ENCODE peak calls at places on chromosomes 6 and 20, in four cellular contexts. H, Y, G and Q are unnamed samples.

GRCh38 chr6:14464049-14464448 is 346.5 kb downstream of the CD83 start:
- DNase-seq in H (no peak), Y (no peak), G (no peak), Q (no peak)

GRCh38 chr6:73460044-73460443 is 1.5 kb upstream of the MTO1 start:
- DNase-seq in H (no peak), Y (no peak), G (peak; percentile 69), Q (no peak)

GRCh38 chr20:44154521-44155001 is 32.4 kb downstream of the JPH2 start:
- DNase-seq in H (no peak), Y (peak; percentile 9), G (no peak), Q (no peak)

GRCh38 chr20:22127587-22127986 is 422.1 kb downstream of the PAX1 start:
- DNase-seq in H (no peak), Y (no peak), G (no peak), Q (no peak)

GRCh38 chr6:157019733-157020132 is 242.6 kb downstream of the ARID1B start:
- DNase-seq in H (peak; percentile 46), Y (no peak), G (no peak), Q (no peak)

GRCh38 chr6:64580346-64580745 is 944.7 kb downstream of the PHF3 start:
- DNase-seq in H (peak; percentile 36), Y (no peak), G (no peak), Q (no peak)

GRCh38 chr6:73329201-73329600 is 24.9 kb downstream of the DPPA5 start:
- DNase-seq in H (no peak), Y (no peak), G (no peak), Q (no peak)

GRCh38 chr20:24674921-24675605 is 205.6 kb downstream of the SYNDIG1 start:
- DNase-seq in H (no peak), Y (no peak), G (no peak), Q (no peak)

GRCh38 chr6:158389188-158389919 is 77.1 kb downstream of the TULP4 start:
- DNase-seq in H (no peak), Y (peak; percentile 19), G (no peak), Q (no peak)

GRCh38 chr6:41199427-41200246 is 1.3 kb downstream of the TREML2 start:
- DNase-seq in H (no peak), Y (no peak), G (no peak), Q (no peak)

GRCh38 chr20:17808357-17808756 is 108.6 kb downstream of the BANF2 start:
- DNase-seq in H (no peak), Y (peak; percentile 97), G (no peak), Q (peak; percentile 46)

GRCh38 chr6:3540253-3540820 is 83.5 kb upstream of the SLC22A23 start:
- DNase-seq in H (no peak), Y (no peak), G (no peak), Q (no peak)

GRCh38 chr20:33926425-33926824 is 67.3 kb upstream of the RALY start:
- DNase-seq in H (no peak), Y (no peak), G (no peak), Q (no peak)

GRCh38 chr6:108697646-108698161 is 137.0 kb downstream of the FOXO3 start:
- DNase-seq in H (no peak), Y (no peak), G (peak; percentile 15), Q (no peak)

GRCh38 chr6:70844301-70844700 is 112.6 kb downstream of the B3GAT2 start:
- DNase-seq in H (no peak), Y (no peak), G (no peak), Q (no peak)

GRCh38 chr6:141677598-141678211 is 455.0 kb upstream of the GJE1 start:
- DNase-seq in H (peak; percentile 9), Y (peak; percentile 23), G (no peak), Q (no peak)

GRCh38 chr20:36482044-36482473 is 59.3 kb upstream of the MYL9 start:
- DNase-seq in H (no peak), Y (no peak), G (no peak), Q (no peak)

GRCh38 chr20:32411955-32412706 is 54.0 kb downstream of the ASXL1 start:
- DNase-seq in H (no peak), Y (no peak), G (peak; percentile 7), Q (no peak)

GRCh38 chr6:146997062-146997461 is 207.2 kb upstream of the STXBP5 start:
- DNase-seq in H (peak; percentile 5), Y (peak; percentile 75), G (no peak), Q (peak; percentile 18)

GRCh38 chr6:52209672-52210626 is 23.8 kb downstream of the IL17A start:
- DNase-seq in H (no peak), Y (no peak), G (no peak), Q (no peak)

GRCh38 chr6:145960918-145961604 is 3.1 kb downstream of the SHPRH start:
- DNase-seq in H (no peak), Y (no peak), G (no peak), Q (peak; percentile 24)

GRCh38 chr6:75524322-75524972 is 30.8 kb upstream of the FILIP1 start:
- DNase-seq in H (peak; percentile 68), Y (peak; percentile 89), G (no peak), Q (peak; percentile 67)

GRCh38 chr6:22236626-22237414 is 60.0 kb downstream of the PRL start:
- DNase-seq in H (peak; percentile 100), Y (peak; percentile 52), G (no peak), Q (peak; percentile 96)

GRCh38 chr6:142406131-142406530 is 104.3 kb downstream of the ADGRG6 start:
- DNase-seq in H (no peak), Y (no peak), G (no peak), Q (no peak)